ENCODE peak calls at places on chromosomes 7 and 10, in four cellular contexts. M is left cardiac atrium, E is T1000, K is fibroblast of gingiva. S is an unnamed sample.

GRCh38 chr7:104971290-104972071 is 42.5 kb upstream of the KMT2E start:
- DNase-seq in M (peak), E (no peak), K (peak), S (no peak)

GRCh38 chr7:24723178-24723530 is 34.1 kb downstream of the GSDME start:
- DNase-seq in M (no peak), E (no peak), K (no peak), S (no peak)

GRCh38 chr7:42070068-42070467 is 166.9 kb downstream of the GLI3 start:
- DNase-seq in M (no peak), E (no peak), K (peak), S (no peak)

GRCh38 chr7:117445206-117445605 is 17.9 kb upstream of the ASZ1 start:
- DNase-seq in M (no peak), E (no peak), K (no peak), S (no peak)

GRCh38 chr10:43093423-43094090 is 16.7 kb downstream of the RET start:
- DNase-seq in M (no peak), E (no peak), K (no peak), S (no peak)

GRCh38 chr10:21811245-21811585 is 192.3 kb downstream of the DNAJC1 start:
- DNase-seq in M (no peak), E (no peak), K (no peak), S (no peak)

GRCh38 chr10:23461557-23461956 is 22.7 kb downstream of the OTUD1 start:
- DNase-seq in M (no peak), E (no peak), K (no peak), S (no peak)

GRCh38 chr7:154767194-154767593 is 235.7 kb downstream of the PAXIP1 start:
- DNase-seq in M (no peak), E (no peak), K (no peak), S (no peak)

GRCh38 chr10:133388973-133389818 is 4.8 kb upstream of the MTG1 start:
- DNase-seq in M (peak), E (no peak), K (no peak), S (peak)

GRCh38 chr7:39421251-39421650 is 145.0 kb upstream of the YAE1 start:
- DNase-seq in M (no peak), E (no peak), K (no peak), S (no peak)

GRCh38 chr7:4816419-4817080 is 41.1 kb downstream of the AP5Z1 start:
- DNase-seq in M (no peak), E (no peak), K (no peak), S (no peak)

GRCh38 chr7:133434246-133434865 is 181.5 kb downstream of the EXOC4 start:
- DNase-seq in M (no peak), E (no peak), K (peak), S (no peak)

GRCh38 chr10:77857272-77857671 is 69.3 kb downstream of the DLG5 start:
- DNase-seq in M (no peak), E (no peak), K (peak), S (no peak)